ENCODE peak calls at places on chromosomes 11 and 22, in eight cellular contexts. T is A549, L is mucosa of descending colon, F is K562, Y is body of pancreas, Z is HepG2, X is heart left ventricle, A is transverse colon. R is an unnamed sample. For H3K4me1, the result is how much of the 10 kb centered on the place peaks cover.

GRCh38 chr11:36239636-36240035 is 49.6 kb downstream of the COMMD9 start:
- DNase-seq in T (no peak), L (no peak), F (no peak), Y (no peak), Z (no peak), X (no peak), A (no peak), R (no peak)

GRCh38 chr11:77167791-77168190 is 39.7 kb downstream of the MYO7A start:
- DNase-seq in T (no peak), L (peak), F (no peak), Y (no peak), Z (no peak), X (no peak), A (no peak), R (no peak)

GRCh38 chr11:11251394-11251970 is 101.6 kb downstream of the CSNK2A3 start:
- DNase-seq in T (no peak), L (no peak), F (no peak), Y (no peak), Z (no peak), X (no peak), A (no peak), R (no peak)

GRCh38 chr11:44861829-44862545 is 88.7 kb downstream of the TP53I11 start:
- DNase-seq in T (peak), L (peak), F (peak), Y (peak), Z (peak), X (peak), A (peak), R (peak)

GRCh38 chr22:17972385-17973181 is 51.8 kb downstream of the MICAL3 start:
- DNase-seq in T (peak), L (no peak), F (no peak), Y (peak), Z (peak), X (peak), A (no peak), R (peak)

GRCh38 chr22:43883012-43883661 is 8.7 kb downstream of the PNPLA5 start:
- DNase-seq in T (peak), L (peak), F (peak), Y (peak), Z (peak), X (no peak), A (peak), R (peak)

GRCh38 chr11:76663461-76663760 is 7.1 kb downstream of the LRRC32 start:
- DNase-seq in T (no peak), L (no peak), F (no peak), Y (peak), Z (no peak), X (peak), A (peak), R (no peak)

GRCh38 chr22:47125603-47126002 is 363.2 kb downstream of the TBC1D22A start:
- DNase-seq in T (peak), L (peak), F (peak), Y (peak), Z (no peak), X (no peak), A (no peak), R (no peak)

GRCh38 chr11:83583953-83584352 is 297.8 kb upstream of the CCDC90B start:
- DNase-seq in T (no peak), L (no peak), F (no peak), Y (no peak), Z (no peak), X (no peak), A (no peak), R (no peak)

GRCh38 chr22:49151256-49152131 is 676.2 kb downstream of the BRD1 start:
- DNase-seq in T (no peak), L (peak), F (no peak), Y (no peak), Z (no peak), X (no peak), A (no peak), R (no peak)

GRCh38 chr11:6612008-6612815 is at the start of gene TAF10:
- DNase-seq in T (peak), L (peak), F (peak), Y (peak), Z (peak), X (peak), A (peak), R (peak)

GRCh38 chr22:32020117-32020516 is 22.9 kb upstream of the SLC5A1 start:
- DNase-seq in T (no peak), L (no peak), F (no peak), Y (no peak), Z (peak), X (no peak), A (no peak), R (no peak)

GRCh38 chr11:12889243-12889642 is 119.9 kb upstream of the RASSF10 start:
- DNase-seq in T (no peak), L (no peak), F (no peak), Y (no peak), Z (no peak), X (peak), A (no peak), R (peak)

GRCh38 chr11:46936138-46937110 is at the start of gene CSTPP1:
- DNase-seq in T (peak), L (peak), F (peak), Y (peak), Z (peak), X (peak), A (peak), R (peak)

GRCh38 chr11:16191852-16192240 is 164.5 kb downstream of the SOX6 start:
- DNase-seq in T (no peak), L (no peak), F (no peak), Y (no peak), Z (no peak), X (no peak), A (no peak), R (no peak)

GRCh38 chr11:117528061-117528780 is 200.6 kb downstream of the CEP164 start:
- DNase-seq in T (no peak), L (no peak), F (no peak), Y (no peak), Z (no peak), X (no peak), A (no peak), R (no peak)

GRCh38 chr11:117818036-117818858 is 6.3 kb downstream of the FXYD2 start:
- DNase-seq in T (no peak), L (peak), F (peak), Y (peak), Z (no peak), X (peak), A (no peak), R (no peak)

GRCh38 chr22:45444168-45444567 is 30.7 kb downstream of the RIBC2 start:
- DNase-seq in T (no peak), L (no peak), F (no peak), Y (no peak), Z (no peak), X (no peak), A (no peak), R (no peak)

GRCh38 chr22:44202261-44202789 is 21.6 kb downstream of the PARVG start:
- DNase-seq in T (no peak), L (no peak), F (no peak), Y (no peak), Z (no peak), X (no peak), A (no peak), R (peak)

GRCh38 chr22:50266994-50267393 is 3.2 kb downstream of the MAPK11 start:
- DNase-seq in T (no peak), L (no peak), F (no peak), Y (no peak), Z (no peak), X (no peak), A (no peak), R (no peak)

GRCh38 chr22:38505595-38506117 is 455 bp downstream of the DDX17 start:
- DNase-seq in T (peak), L (peak), F (peak), Y (peak), Z (no peak), X (peak), A (peak), R (peak)

GRCh38 chr11:921921-922678 is 3.6 kb upstream of the AP2A2 start:
- DNase-seq in T (no peak), L (peak), F (peak), Y (no peak), Z (no peak), X (no peak), A (no peak), R (no peak)

GRCh38 chr11:75077316-75077715 is 19.4 kb downstream of the OR2AT4 start:
- DNase-seq in T (no peak), L (no peak), F (no peak), Y (no peak), Z (no peak), X (no peak), A (no peak), R (no peak)

GRCh38 chr22:20083891-20084546 is 4.0 kb downstream of the DGCR8 start:
- DNase-seq in T (no peak), L (peak), F (no peak), Y (no peak), Z (no peak), X (peak), A (no peak), R (no peak)

GRCh38 chr11:84117394-84117793 is 831.2 kb upstream of the CCDC90B start:
- DNase-seq in T (no peak), L (no peak), F (no peak), Y (no peak), Z (no peak), X (no peak), A (no peak), R (no peak)

GRCh38 chr11:12180257-12181205 is 70.1 kb downstream of the MICAL2 start:
- DNase-seq in T (no peak), L (no peak), F (no peak), Y (no peak), Z (no peak), X (no peak), A (no peak), R (no peak)

GRCh38 chr22:17786435-17787158 is 12.3 kb upstream of the BID start:
- DNase-seq in T (no peak), L (peak), F (peak), Y (no peak), Z (peak), X (peak), A (peak), R (no peak)

GRCh38 chr11:17687946-17688670 is 31.3 kb upstream of the MYOD1 start:
- DNase-seq in T (no peak), L (no peak), F (no peak), Y (no peak), Z (no peak), X (no peak), A (no peak), R (no peak)

GRCh38 chr22:40967120-40967760 is 16.1 kb downstream of the RBX1 start:
- DNase-seq in T (no peak), L (peak), F (no peak), Y (no peak), Z (no peak), X (no peak), A (no peak), R (no peak)

GRCh38 chr11:43555811-43556210 is 124.7 kb upstream of the HSD17B12 start:
- DNase-seq in T (no peak), L (no peak), F (no peak), Y (peak), Z (no peak), X (peak), A (no peak), R (peak)

GRCh38 chr22:50250555-50251471 is at the start of gene HDAC10:
- DNase-seq in T (no peak), L (peak), F (peak), Y (peak), Z (peak), X (peak), A (peak), R (peak)

GRCh38 chr22:25051073-25051472 is 98.6 kb downstream of the KIAA1671 start:
- DNase-seq in T (no peak), L (no peak), F (peak), Y (no peak), Z (no peak), X (no peak), A (no peak), R (no peak)

GRCh38 chr22:42643632-42644421 is 3.4 kb upstream of the ATP5MGL start:
- DNase-seq in T (no peak), L (no peak), F (no peak), Y (no peak), Z (no peak), X (no peak), A (no peak), R (no peak)

GRCh38 chr22:42644422-42645340 is 4.3 kb upstream of the ATP5MGL start:
- DNase-seq in T (no peak), L (no peak), F (no peak), Y (peak), Z (no peak), X (peak), A (peak), R (peak)

GRCh38 chr22:42642801-42643631 is 2.6 kb upstream of the ATP5MGL start:
- DNase-seq in T (no peak), L (no peak), F (peak), Y (no peak), Z (no peak), X (no peak), A (no peak), R (no peak)

GRCh38 chr22:42639541-42640241 is 710 bp downstream of the ATP5MGL start:
- DNase-seq in T (no peak), L (no peak), F (no peak), Y (no peak), Z (no peak), X (no peak), A (no peak), R (no peak)

DNA sequence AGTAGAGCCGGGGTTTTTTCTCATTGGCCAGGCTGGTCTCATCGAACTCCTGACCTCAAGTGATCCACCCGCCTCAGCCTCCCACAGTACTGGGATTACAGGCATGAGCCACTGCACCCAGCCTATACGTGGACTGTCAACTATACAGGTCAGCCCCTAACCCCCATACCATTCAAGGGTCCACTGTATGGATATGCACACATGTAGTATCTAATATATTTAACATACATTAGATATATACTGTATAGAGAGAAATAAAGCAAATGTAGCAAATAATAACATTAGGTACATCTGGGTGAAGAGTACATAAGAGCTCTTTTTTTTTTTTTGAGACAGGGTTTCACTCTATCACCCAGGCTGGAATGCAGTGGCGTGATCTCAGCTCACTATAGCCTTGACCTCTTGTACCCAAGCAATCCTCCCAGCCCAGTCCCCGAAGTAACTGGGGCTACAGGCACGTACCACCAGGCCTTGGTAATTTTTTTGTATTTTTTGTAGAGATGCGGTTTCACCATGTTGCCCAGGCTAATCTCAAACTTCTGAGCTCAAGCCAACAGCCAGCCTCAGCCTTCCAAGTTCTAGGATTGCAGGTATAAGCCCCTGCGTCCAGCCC is 1.5 kb upstream of the ATP5MGL start:
- DNase-seq in T (no peak), L (no peak), F (no peak), Y (no peak), Z (peak), X (no peak), A (no peak), R (peak)
- H3K4me1 ChIP-seq in T (under half), L (under half), F (under half), Y (under half), Z (half or more), X (under half), A (half or more), R (under half)

GRCh38 chr11:63922673-63923192 is 5.8 kb upstream of the RCOR2 start:
- DNase-seq in T (no peak), L (no peak), F (no peak), Y (no peak), Z (no peak), X (no peak), A (no peak), R (no peak)

GRCh38 chr11:63920126-63920869 is 3.3 kb upstream of the RCOR2 start:
- DNase-seq in T (no peak), L (peak), F (no peak), Y (peak), Z (peak), X (peak), A (peak), R (peak)

GRCh38 chr11:63919267-63920125 is 2.5 kb upstream of the RCOR2 start:
- DNase-seq in T (no peak), L (peak), F (peak), Y (peak), Z (peak), X (peak), A (peak), R (no peak)

GRCh38 chr11:63918576-63919171 is 1.7 kb upstream of the RCOR2 start:
- DNase-seq in T (no peak), L (no peak), F (peak), Y (no peak), Z (no peak), X (no peak), A (no peak), R (no peak)

GRCh38 chr11:63920870-63921417 is 4.0 kb upstream of the RCOR2 start:
- DNase-seq in T (no peak), L (no peak), F (peak), Y (no peak), Z (no peak), X (peak), A (peak), R (no peak)
- TF ChIP-seq CTCF in T (peak), L (no peak), F (peak), Y (no peak), Z (peak), X (peak), A (no peak), R (no peak)

DNA sequence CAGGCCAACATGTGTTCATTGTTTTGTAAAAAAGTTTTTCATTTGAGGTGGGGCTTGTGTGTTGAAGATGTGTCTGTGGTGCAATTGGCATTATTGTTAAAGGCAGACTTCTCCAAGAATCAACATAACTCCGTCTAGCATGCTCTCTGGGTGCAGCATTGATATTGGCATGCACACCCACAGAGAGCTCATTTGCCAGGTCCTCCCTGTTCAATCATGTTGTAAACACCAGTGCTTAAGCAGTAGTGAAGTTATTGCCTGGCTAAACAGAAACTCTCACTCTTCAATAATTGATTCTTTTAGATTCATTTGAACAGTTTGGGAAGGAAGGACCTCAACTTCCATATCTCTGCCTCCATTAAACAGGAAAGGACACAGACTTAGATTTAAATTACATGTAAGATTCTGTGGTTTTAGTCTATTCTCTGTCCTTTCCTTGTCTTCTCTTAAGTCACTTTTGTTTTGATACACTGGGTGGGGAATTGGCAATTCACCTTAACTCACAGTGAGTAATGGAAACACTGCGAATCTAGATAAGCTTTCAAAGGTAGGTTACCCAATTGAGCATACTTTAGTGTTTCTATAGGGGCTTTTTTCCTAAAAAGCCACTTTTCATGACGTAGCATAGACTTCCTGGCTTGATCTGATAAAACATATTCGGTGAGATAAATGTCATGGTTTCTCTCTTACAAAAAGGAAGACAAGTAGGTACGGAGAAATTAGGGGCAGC is 30.8 kb upstream of the EXPH5 start:
- DNase-seq in T (no peak), L (no peak), F (no peak), Y (no peak), Z (no peak), X (no peak), A (peak), R (no peak)
- H3K4me3 ChIP-seq in T (no peak), L (no peak), F (no peak), Y (no peak), Z (no peak), X (no peak), A (no peak), R (no peak)

DNA sequence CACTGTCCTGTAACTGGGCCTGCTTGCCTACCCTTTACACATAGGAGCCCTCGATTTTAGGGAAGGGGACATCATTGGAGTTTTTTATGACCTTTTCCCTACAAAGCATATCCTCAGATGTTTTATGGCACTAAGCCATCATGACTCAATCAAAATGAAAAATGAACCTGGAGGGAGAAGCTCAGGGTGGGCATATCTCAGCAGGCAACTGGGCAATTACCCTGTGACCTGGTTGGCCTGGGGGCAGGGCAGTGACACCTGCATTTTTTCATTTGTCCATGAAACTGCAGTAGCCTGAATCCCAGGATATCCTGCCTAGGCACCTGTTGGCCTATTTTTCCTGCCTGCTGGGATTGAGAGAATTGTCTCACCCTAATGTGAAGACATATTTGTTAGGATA is 45.2 kb upstream of the BLID start:
- DNase-seq in T (no peak), L (no peak), F (no peak), Y (no peak), Z (no peak), X (no peak), A (no peak), R (no peak)
- H3K4me1 ChIP-seq in T (half or more), L (under half), F (under half), Y (under half), Z (under half), X (under half), A (under half), R (under half)

GRCh38 chr11:128548655-128549255 is 38.6 kb downstream of the ETS1 start:
- DNase-seq in T (no peak), L (peak), F (no peak), Y (peak), Z (no peak), X (peak), A (peak), R (peak)

GRCh38 chr11:128551641-128552335 is 35.6 kb downstream of the ETS1 start:
- DNase-seq in T (no peak), L (no peak), F (no peak), Y (no peak), Z (no peak), X (no peak), A (no peak), R (no peak)

GRCh38 chr11:128550967-128551522 is 36.3 kb downstream of the ETS1 start:
- DNase-seq in T (no peak), L (no peak), F (no peak), Y (no peak), Z (no peak), X (no peak), A (no peak), R (no peak)

GRCh38 chr11:128549256-128549944 is 38.0 kb downstream of the ETS1 start:
- DNase-seq in T (no peak), L (peak), F (no peak), Y (peak), Z (no peak), X (peak), A (peak), R (peak)

GRCh38 chr11:128550261-128550821 is 37.0 kb downstream of the ETS1 start:
- DNase-seq in T (no peak), L (no peak), F (no peak), Y (no peak), Z (no peak), X (no peak), A (no peak), R (no peak)
- TF ChIP-seq CTCF in T (no peak), L (no peak), F (no peak), Y (no peak), Z (no peak), X (no peak), A (no peak), R (no peak)

GRCh38 chr11:66469441-66469840 is 2.7 kb downstream of the PELI3 start:
- DNase-seq in T (no peak), L (no peak), F (no peak), Y (no peak), Z (no peak), X (no peak), A (no peak), R (no peak)

GRCh38 chr11:66467034-66467659 is 442 bp downstream of the PELI3 start:
- DNase-seq in T (peak), L (peak), F (peak), Y (peak), Z (no peak), X (no peak), A (peak), R (no peak)

GRCh38 chr11:66468691-66469090 is 2.0 kb downstream of the PELI3 start:
- DNase-seq in T (no peak), L (no peak), F (no peak), Y (no peak), Z (no peak), X (no peak), A (no peak), R (no peak)

GRCh38 chr11:66466225-66467033 is at the start of gene PELI3:
- DNase-seq in T (peak), L (peak), F (peak), Y (peak), Z (peak), X (peak), A (peak), R (peak)

GRCh38 chr11:66467756-66468155 is 1.1 kb downstream of the PELI3 start:
- DNase-seq in T (no peak), L (no peak), F (no peak), Y (peak), Z (no peak), X (peak), A (peak), R (no peak)
- H3K4me3 ChIP-seq in T (peak), L (no peak), F (peak), Y (no peak), Z (peak), X (peak), A (peak), R (peak)

GRCh38 chr11:110299006-110299785 is 2.8 kb upstream of the RDX start:
- DNase-seq in T (no peak), L (no peak), F (no peak), Y (no peak), Z (no peak), X (no peak), A (no peak), R (no peak)
- H3K4me1 ChIP-seq in T (under half), L (under half), F (under half), Y (under half), Z (under half), X (under half), A (under half), R (under half)